ENCODE peak calls at places on chromosomes 11 and 22, in eight cellular contexts. One of them, this sample, is unnamed.

GRCh38 chr11:112302226-112302868 is 41.7 kb upstream of the PLET1 start:
- DNase-seq in sigmoid colon: no peak
- DNase-seq in K562: no peak
- DNase-seq in esophagus squamous epithelium: no peak
- DNase-seq in tibial nerve: no peak
- DNase-seq in prostate gland: no peak
- DNase-seq in GM12878: no peak
- DNase-seq in A549: no peak
- DNase-seq in this sample: no peak

GRCh38 chr11:87322570-87322969 is 284.8 kb downstream of the TMEM135 start:
- DNase-seq in tibial nerve: no peak
- DNase-seq in prostate gland: no peak
- DNase-seq in A549: no peak
- DNase-seq in K562: no peak
- DNase-seq in esophagus squamous epithelium: no peak
- DNase-seq in sigmoid colon: no peak
- DNase-seq in GM12878: no peak
- DNase-seq in this sample: no peak

GRCh38 chr11:103987631-103988594 is 48.5 kb upstream of the DDI1 start:
- DNase-seq in sigmoid colon: no peak
- DNase-seq in esophagus squamous epithelium: no peak
- DNase-seq in GM12878: no peak
- DNase-seq in prostate gland: no peak
- DNase-seq in tibial nerve: no peak
- DNase-seq in A549: no peak
- DNase-seq in K562: no peak
- DNase-seq in this sample: no peak

GRCh38 chr11:76835928-76836612 is 24.6 kb upstream of the ACER3 start:
- DNase-seq in prostate gland: peak
- DNase-seq in esophagus squamous epithelium: no peak
- DNase-seq in tibial nerve: no peak
- DNase-seq in K562: no peak
- DNase-seq in A549: no peak
- DNase-seq in GM12878: no peak
- DNase-seq in sigmoid colon: no peak
- DNase-seq in this sample: peak

GRCh38 chr22:29327089-29327764 is 11.7 kb upstream of the RASL10A start:
- DNase-seq in tibial nerve: no peak
- DNase-seq in GM12878: no peak
- DNase-seq in prostate gland: no peak
- DNase-seq in sigmoid colon: no peak
- DNase-seq in K562: no peak
- DNase-seq in esophagus squamous epithelium: no peak
- DNase-seq in A549: no peak
- DNase-seq in this sample: no peak

GRCh38 chr11:6667733-6668374 is 12.2 kb upstream of the DCHS1 start:
- DNase-seq in prostate gland: no peak
- DNase-seq in sigmoid colon: no peak
- DNase-seq in A549: no peak
- DNase-seq in K562: peak
- DNase-seq in esophagus squamous epithelium: no peak
- DNase-seq in tibial nerve: no peak
- DNase-seq in GM12878: peak
- DNase-seq in this sample: no peak

GRCh38 chr11:88623536-88623935 is 286.0 kb upstream of the CTSC start:
- DNase-seq in prostate gland: no peak
- DNase-seq in tibial nerve: no peak
- DNase-seq in K562: no peak
- DNase-seq in sigmoid colon: no peak
- DNase-seq in A549: no peak
- DNase-seq in GM12878: no peak
- DNase-seq in esophagus squamous epithelium: no peak
- DNase-seq in this sample: no peak

GRCh38 chr22:26568207-26568706 is 21.7 kb downstream of the TPST2 start:
- DNase-seq in A549: no peak
- DNase-seq in prostate gland: peak
- DNase-seq in K562: no peak
- DNase-seq in sigmoid colon: no peak
- DNase-seq in tibial nerve: no peak
- DNase-seq in esophagus squamous epithelium: no peak
- DNase-seq in GM12878: no peak
- DNase-seq in this sample: peak

GRCh38 chr22:43923191-43923590 is 414 bp upstream of the PNPLA3 start:
- DNase-seq in GM12878: no peak
- DNase-seq in A549: no peak
- DNase-seq in esophagus squamous epithelium: no peak
- DNase-seq in prostate gland: no peak
- DNase-seq in K562: no peak
- DNase-seq in sigmoid colon: no peak
- DNase-seq in tibial nerve: no peak
- DNase-seq in this sample: no peak

GRCh38 chr22:23570681-23571080 is 9.4 kb downstream of the IGLL1 start:
- DNase-seq in prostate gland: no peak
- DNase-seq in sigmoid colon: no peak
- DNase-seq in K562: no peak
- DNase-seq in esophagus squamous epithelium: no peak
- DNase-seq in GM12878: no peak
- DNase-seq in tibial nerve: no peak
- DNase-seq in A549: no peak
- DNase-seq in this sample: no peak

DNA sequence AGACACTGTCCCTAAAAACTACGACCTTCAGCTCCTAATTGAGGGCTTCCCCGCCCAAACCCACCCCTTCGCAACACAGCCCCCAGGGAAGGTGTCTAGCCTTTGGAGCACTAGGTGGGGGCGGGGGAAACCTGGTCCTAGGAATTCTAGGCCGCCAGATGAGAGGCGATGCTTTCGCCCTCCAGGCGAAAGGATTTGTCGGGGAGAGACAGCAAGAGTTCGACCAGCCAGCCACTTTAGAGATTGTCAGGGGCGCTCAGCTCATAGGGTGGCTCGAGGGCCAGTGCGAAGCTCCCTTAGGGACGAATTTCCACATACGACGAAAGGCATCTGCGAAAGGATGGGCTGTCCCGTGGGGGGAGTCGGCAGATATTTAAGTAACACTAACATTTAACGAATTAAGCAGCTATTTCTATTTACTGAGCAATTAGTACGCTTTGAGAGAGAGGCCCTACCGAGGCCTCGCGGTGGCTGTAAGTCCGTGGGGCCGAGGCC is 5.3 kb downstream of the CD248 start:
- DNase-seq in A549: no peak
- DNase-seq in GM12878: no peak
- DNase-seq in prostate gland: no peak
- DNase-seq in K562: no peak
- DNase-seq in esophagus squamous epithelium: no peak
- DNase-seq in tibial nerve: no peak
- DNase-seq in sigmoid colon: no peak
- DNase-seq in this sample: no peak
- TF ChIP-seq CTCF in A549: no peak
- TF ChIP-seq CTCF in GM12878: no peak
- TF ChIP-seq CTCF in prostate gland: no peak
- TF ChIP-seq CTCF in K562: no peak
- TF ChIP-seq CTCF in esophagus squamous epithelium: no peak
- TF ChIP-seq CTCF in tibial nerve: peak
- TF ChIP-seq CTCF in sigmoid colon: peak
- TF ChIP-seq CTCF in this sample: no peak

GRCh38 chr11:61834278-61835004 is 6.3 kb downstream of the FADS2 start:
- DNase-seq in A549: no peak
- DNase-seq in prostate gland: no peak
- DNase-seq in GM12878: peak
- DNase-seq in K562: peak
- DNase-seq in sigmoid colon: no peak
- DNase-seq in tibial nerve: no peak
- DNase-seq in esophagus squamous epithelium: no peak
- DNase-seq in this sample: no peak
- TF ChIP-seq POLR2A in A549: no peak
- TF ChIP-seq POLR2A in prostate gland: no peak
- TF ChIP-seq POLR2A in GM12878: peak
- TF ChIP-seq POLR2A in K562: peak
- TF ChIP-seq POLR2A in sigmoid colon: no peak
- TF ChIP-seq POLR2A in tibial nerve: no peak
- TF ChIP-seq POLR2A in esophagus squamous epithelium: peak
- TF ChIP-seq POLR2A in this sample: no peak

GRCh38 chr11:15913261-15913660 is 443.1 kb downstream of the SOX6 start:
- DNase-seq in K562: no peak
- DNase-seq in sigmoid colon: no peak
- DNase-seq in A549: no peak
- DNase-seq in tibial nerve: no peak
- DNase-seq in GM12878: no peak
- DNase-seq in prostate gland: no peak
- DNase-seq in esophagus squamous epithelium: no peak
- DNase-seq in this sample: no peak
- TF ChIP-seq CTCF in K562: no peak
- TF ChIP-seq CTCF in sigmoid colon: no peak
- TF ChIP-seq CTCF in A549: no peak
- TF ChIP-seq CTCF in tibial nerve: no peak
- TF ChIP-seq CTCF in GM12878: no peak
- TF ChIP-seq CTCF in prostate gland: no peak
- TF ChIP-seq CTCF in esophagus squamous epithelium: no peak
- TF ChIP-seq CTCF in this sample: no peak

GRCh38 chr22:36317658-36318271 is 64.8 kb downstream of the APOL1 start:
- DNase-seq in prostate gland: peak
- DNase-seq in esophagus squamous epithelium: no peak
- DNase-seq in K562: no peak
- DNase-seq in A549: no peak
- DNase-seq in tibial nerve: no peak
- DNase-seq in GM12878: no peak
- DNase-seq in sigmoid colon: no peak
- DNase-seq in this sample: no peak
- TF ChIP-seq POLR2A in prostate gland: no peak
- TF ChIP-seq POLR2A in esophagus squamous epithelium: no peak
- TF ChIP-seq POLR2A in K562: no peak
- TF ChIP-seq POLR2A in A549: no peak
- TF ChIP-seq POLR2A in tibial nerve: no peak
- TF ChIP-seq POLR2A in GM12878: peak
- TF ChIP-seq POLR2A in sigmoid colon: no peak
- TF ChIP-seq POLR2A in this sample: no peak

DNA sequence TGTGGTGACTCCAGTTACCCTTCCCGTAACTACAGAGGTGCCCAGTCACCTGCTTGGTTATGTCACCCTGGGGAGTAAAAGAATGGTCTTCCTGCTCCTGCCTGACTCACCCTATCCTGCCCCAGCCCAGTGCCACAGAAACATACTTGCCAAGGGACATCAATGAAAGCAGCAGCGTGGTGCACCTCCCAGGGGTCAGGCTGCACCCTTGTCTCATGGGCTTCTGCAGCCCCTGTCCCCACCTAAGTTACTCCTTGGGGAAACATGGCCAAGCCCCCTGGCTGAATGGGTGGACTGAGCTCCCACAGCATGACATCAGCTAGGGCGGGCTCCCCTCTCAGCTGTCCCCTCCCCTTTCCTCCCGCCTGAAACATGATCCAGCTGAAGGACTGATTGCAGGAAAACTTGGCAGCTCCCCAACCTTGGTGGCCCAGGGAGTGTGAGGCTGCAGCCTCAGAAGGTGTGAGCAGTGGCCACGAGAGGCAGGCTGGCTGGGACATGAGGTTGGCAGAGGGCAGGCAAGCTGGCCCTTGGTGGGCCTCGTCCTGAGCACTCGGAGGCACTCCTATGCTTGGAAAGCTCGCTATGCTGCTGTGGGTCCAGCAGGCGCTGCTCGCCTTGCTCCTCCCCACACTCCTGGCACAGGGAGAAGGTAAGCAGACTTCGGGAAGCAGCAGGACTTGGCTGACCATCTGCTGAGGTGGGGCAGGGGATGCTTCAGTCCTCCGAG is at the start of gene HTR3A:
- DNase-seq in GM12878: no peak
- DNase-seq in tibial nerve: no peak
- DNase-seq in esophagus squamous epithelium: no peak
- DNase-seq in sigmoid colon: no peak
- DNase-seq in A549: no peak
- DNase-seq in K562: peak
- DNase-seq in prostate gland: peak
- DNase-seq in this sample: no peak
- TF ChIP-seq CTCF in GM12878: no peak
- TF ChIP-seq CTCF in tibial nerve: no peak
- TF ChIP-seq CTCF in esophagus squamous epithelium: no peak
- TF ChIP-seq CTCF in sigmoid colon: no peak
- TF ChIP-seq CTCF in A549: no peak
- TF ChIP-seq CTCF in K562: no peak
- TF ChIP-seq CTCF in prostate gland: no peak
- TF ChIP-seq CTCF in this sample: no peak

GRCh38 chr11:65814960-65815565 is 18.7 kb upstream of the SNX32 start:
- DNase-seq in GM12878: no peak
- DNase-seq in K562: no peak
- DNase-seq in esophagus squamous epithelium: no peak
- DNase-seq in prostate gland: no peak
- DNase-seq in A549: no peak
- DNase-seq in tibial nerve: no peak
- DNase-seq in sigmoid colon: no peak
- DNase-seq in this sample: no peak
- TF ChIP-seq POLR2A in GM12878: no peak
- TF ChIP-seq POLR2A in K562: no peak
- TF ChIP-seq POLR2A in esophagus squamous epithelium: no peak
- TF ChIP-seq POLR2A in prostate gland: no peak
- TF ChIP-seq POLR2A in A549: no peak
- TF ChIP-seq POLR2A in tibial nerve: no peak
- TF ChIP-seq POLR2A in sigmoid colon: no peak
- TF ChIP-seq POLR2A in this sample: no peak

GRCh38 chr22:40346178-40347064 is at the start of gene ADSL:
- DNase-seq in K562: peak
- DNase-seq in GM12878: peak
- DNase-seq in tibial nerve: peak
- DNase-seq in A549: peak
- DNase-seq in esophagus squamous epithelium: peak
- DNase-seq in sigmoid colon: peak
- DNase-seq in prostate gland: peak
- DNase-seq in this sample: peak
- TF ChIP-seq CTCF in K562: no peak
- TF ChIP-seq CTCF in GM12878: no peak
- TF ChIP-seq CTCF in tibial nerve: peak
- TF ChIP-seq CTCF in A549: no peak
- TF ChIP-seq CTCF in esophagus squamous epithelium: peak
- TF ChIP-seq CTCF in sigmoid colon: no peak
- TF ChIP-seq CTCF in prostate gland: peak
- TF ChIP-seq CTCF in this sample: no peak

GRCh38 chr11:65427691-65428577 is 5.3 kb downstream of the NEAT1 start:
- DNase-seq in A549: no peak
- DNase-seq in prostate gland: peak
- DNase-seq in tibial nerve: no peak
- DNase-seq in K562: no peak
- DNase-seq in sigmoid colon: peak
- DNase-seq in esophagus squamous epithelium: no peak
- DNase-seq in GM12878: no peak
- DNase-seq in this sample: no peak

GRCh38 chr11:65426839-65427690 is 4.5 kb downstream of the NEAT1 start:
- DNase-seq in A549: no peak
- DNase-seq in sigmoid colon: peak
- DNase-seq in K562: no peak
- DNase-seq in esophagus squamous epithelium: no peak
- DNase-seq in prostate gland: peak
- DNase-seq in GM12878: no peak
- DNase-seq in tibial nerve: no peak
- DNase-seq in this sample: no peak

GRCh38 chr11:65429069-65429681 is 6.6 kb downstream of the NEAT1 start:
- DNase-seq in sigmoid colon: peak
- DNase-seq in K562: no peak
- DNase-seq in GM12878: no peak
- DNase-seq in prostate gland: peak
- DNase-seq in A549: no peak
- DNase-seq in tibial nerve: no peak
- DNase-seq in esophagus squamous epithelium: no peak
- DNase-seq in this sample: no peak

GRCh38 chr11:65429724-65430405 is 7.3 kb downstream of the NEAT1 start:
- DNase-seq in GM12878: no peak
- DNase-seq in tibial nerve: no peak
- DNase-seq in A549: no peak
- DNase-seq in prostate gland: peak
- DNase-seq in K562: no peak
- DNase-seq in sigmoid colon: peak
- DNase-seq in esophagus squamous epithelium: no peak
- DNase-seq in this sample: no peak

GRCh38 chr11:65428578-65429068 is 6.0 kb downstream of the NEAT1 start:
- DNase-seq in GM12878: no peak
- DNase-seq in esophagus squamous epithelium: no peak
- DNase-seq in prostate gland: peak
- DNase-seq in A549: no peak
- DNase-seq in tibial nerve: no peak
- DNase-seq in sigmoid colon: peak
- DNase-seq in K562: no peak
- DNase-seq in this sample: peak
- TF ChIP-seq POLR2A in GM12878: peak
- TF ChIP-seq POLR2A in esophagus squamous epithelium: peak
- TF ChIP-seq POLR2A in prostate gland: no peak
- TF ChIP-seq POLR2A in A549: peak
- TF ChIP-seq POLR2A in tibial nerve: no peak
- TF ChIP-seq POLR2A in sigmoid colon: peak
- TF ChIP-seq POLR2A in K562: no peak
- TF ChIP-seq POLR2A in this sample: no peak